ENCODE peak calls at places on chromosomes 6 and 20, in four cellular contexts. A is ovary; F is aorta; I is CD8-positive, alpha-beta memory T cell. Z is an unnamed sample.

GRCh38 chr20:14561733-14562132 is 224.3 kb upstream of the FLRT3 start:
- DNase-seq in A (no peak), F (no peak), I (no peak), Z (no peak)

GRCh38 chr6:41037107-41037900 is 1.7 kb downstream of the UNC5CL start:
- DNase-seq in A (no peak), F (no peak), I (no peak), Z (no peak)

GRCh38 chr6:20811112-20811746 is 277.0 kb downstream of the CDKAL1 start:
- DNase-seq in A (no peak), F (no peak), I (no peak), Z (no peak)

GRCh38 chr6:98092326-98092725 is 742.0 kb upstream of the POU3F2 start:
- DNase-seq in A (no peak), F (no peak), I (no peak), Z (no peak)

GRCh38 chr6:40444811-40445210 is 142.4 kb downstream of the LRFN2 start:
- DNase-seq in A (no peak), F (no peak), I (no peak), Z (no peak)

GRCh38 chr20:50195524-50196120 is 5.0 kb downstream of the CEBPB start:
- DNase-seq in A (no peak), F (no peak), I (no peak), Z (no peak)

GRCh38 chr6:37884548-37884947 is 65.0 kb downstream of the ZFAND3 start:
- DNase-seq in A (no peak), F (no peak), I (no peak), Z (no peak)

GRCh38 chr20:59032713-59033059 is 551 bp upstream of the ATP5F1E start:
- DNase-seq in A (no peak), F (no peak), I (no peak), Z (no peak)

GRCh38 chr6:66814156-66814555 is 1107.1 kb upstream of the EYS start:
- DNase-seq in A (no peak), F (no peak), I (no peak), Z (no peak)

GRCh38 chr6:34466242-34467185 is 638 bp downstream of the PACSIN1 start:
- DNase-seq in A (no peak), F (no peak), I (no peak), Z (peak; percentile 70)

GRCh38 chr6:3139090-3139903 is 18.0 kb downstream of the TUBB2A start:
- DNase-seq in A (no peak), F (peak; percentile 84), I (no peak), Z (no peak)

GRCh38 chr6:161101517-161101916 is 109.9 kb downstream of the MAP3K4 start:
- DNase-seq in A (no peak), F (no peak), I (no peak), Z (no peak)

GRCh38 chr6:148497256-148497655 is 154.6 kb downstream of the SASH1 start:
- DNase-seq in A (no peak), F (peak; percentile 65), I (no peak), Z (no peak)

GRCh38 chr6:3377536-3378397 is 79.1 kb downstream of the SLC22A23 start:
- DNase-seq in A (no peak), F (no peak), I (no peak), Z (no peak)

GRCh38 chr20:31836853-31837608 is 8.4 kb downstream of the FOXS1 start:
- DNase-seq in A (no peak), F (no peak), I (no peak), Z (no peak)

GRCh38 chr6:24924956-24925355 is 10.8 kb downstream of the RIPOR2 start:
- DNase-seq in A (no peak), F (no peak), I (no peak), Z (no peak)

GRCh38 chr6:29489286-29489685 is 1.5 kb upstream of the MAS1L start:
- DNase-seq in A (no peak), F (no peak), I (no peak), Z (no peak)

GRCh38 chr6:137475103-137475502 is 19.1 kb downstream of the OLIG3 start:
- DNase-seq in A (no peak), F (no peak), I (no peak), Z (no peak)

GRCh38 chr20:9467995-9468394 is 46.4 kb upstream of the LAMP5 start:
- DNase-seq in A (no peak), F (no peak), I (no peak), Z (no peak)

GRCh38 chr6:26032387-26033131 is 54.7 kb upstream of the HFE start:
- DNase-seq in A (no peak), F (peak; percentile 59), I (no peak), Z (no peak)

GRCh38 chr20:21377701-21378100 is 19.6 kb downstream of the NKX2-4 start:
- DNase-seq in A (no peak), F (no peak), I (no peak), Z (no peak)

GRCh38 chr20:45179166-45179565 is 4.5 kb downstream of the PI3 start:
- DNase-seq in A (no peak), F (no peak), I (no peak), Z (no peak)

GRCh38 chr20:35558981-35559693 is 17.3 kb downstream of the ERGIC3 start:
- DNase-seq in A (no peak), F (peak; percentile 27), I (no peak), Z (no peak)

GRCh38 chr6:106981901-106982300 is 7.4 kb upstream of the CD24 start:
- DNase-seq in A (no peak), F (no peak), I (no peak), Z (no peak)

GRCh38 chr6:29907637-29908340 is 34.5 kb upstream of the HLA-A start:
- DNase-seq in A (no peak), F (no peak), I (no peak), Z (no peak)

GRCh38 chr6:16168858-16169257 is 40.0 kb downstream of the MYLIP start:
- DNase-seq in A (no peak), F (no peak), I (no peak), Z (no peak)

GRCh38 chr6:16950825-16951495 is 150.9 kb upstream of the STMND1 start:
- DNase-seq in A (no peak), F (no peak), I (no peak), Z (no peak)

GRCh38 chr6:5214570-5215052 is 46.1 kb downstream of the LYRM4 start:
- DNase-seq in A (no peak), F (peak; percentile 60), I (no peak), Z (no peak)

GRCh38 chr20:25048519-25048952 is 9.4 kb downstream of the ACSS1 start:
- DNase-seq in A (peak; percentile 12), F (peak; percentile 42), I (no peak), Z (peak; percentile 61)

GRCh38 chr20:25046181-25046641 is 11.7 kb downstream of the ACSS1 start:
- DNase-seq in A (peak; percentile 16), F (peak; percentile 54), I (no peak), Z (peak; percentile 76)

GRCh38 chr20:25045343-25045712 is 12.6 kb downstream of the ACSS1 start:
- DNase-seq in A (peak; percentile 6), F (peak; percentile 40), I (no peak), Z (peak; percentile 74)

GRCh38 chr20:25047766-25048165 is 10.2 kb downstream of the ACSS1 start:
- DNase-seq in A (peak; percentile 20), F (peak; percentile 24), I (no peak), Z (peak; percentile 72)

GRCh38 chr20:25046736-25047666 is 10.9 kb downstream of the ACSS1 start:
- DNase-seq in A (peak; percentile 16), F (peak; percentile 23), I (no peak), Z (peak; percentile 71)
- H3K4me1 ChIP-seq in A (peaks cover 27% of the 10 kb centered on the region), F (peaks cover 3% of the 10 kb centered on the region), I (peaks cover 16% of the 10 kb centered on the region), Z (peaks cover 53% of the 10 kb centered on the region)

GRCh38 chr20:17614176-17614811 is 44.4 kb downstream of the DSTN start:
- DNase-seq in A (peak; percentile 84), F (peak; percentile 88), I (no peak), Z (peak; percentile 77)
- H3K4me1 ChIP-seq in A (peaks cover 17% of the 10 kb centered on the region), F (no peaks in the 10 kb centered on the region), I (peaks cover 36% of the 10 kb centered on the region), Z (peaks cover 60% of the 10 kb centered on the region)

GRCh38 chr6:52591832-52592231 is 15.0 kb upstream of the TRAM2 start:
- DNase-seq in A (no peak), F (no peak), I (no peak), Z (no peak)
- H3K4me1 ChIP-seq in A (peaks cover 6% of the 10 kb centered on the region), F (no peaks in the 10 kb centered on the region), I (no peaks in the 10 kb centered on the region), Z (peaks cover 34% of the 10 kb centered on the region)

DNA sequence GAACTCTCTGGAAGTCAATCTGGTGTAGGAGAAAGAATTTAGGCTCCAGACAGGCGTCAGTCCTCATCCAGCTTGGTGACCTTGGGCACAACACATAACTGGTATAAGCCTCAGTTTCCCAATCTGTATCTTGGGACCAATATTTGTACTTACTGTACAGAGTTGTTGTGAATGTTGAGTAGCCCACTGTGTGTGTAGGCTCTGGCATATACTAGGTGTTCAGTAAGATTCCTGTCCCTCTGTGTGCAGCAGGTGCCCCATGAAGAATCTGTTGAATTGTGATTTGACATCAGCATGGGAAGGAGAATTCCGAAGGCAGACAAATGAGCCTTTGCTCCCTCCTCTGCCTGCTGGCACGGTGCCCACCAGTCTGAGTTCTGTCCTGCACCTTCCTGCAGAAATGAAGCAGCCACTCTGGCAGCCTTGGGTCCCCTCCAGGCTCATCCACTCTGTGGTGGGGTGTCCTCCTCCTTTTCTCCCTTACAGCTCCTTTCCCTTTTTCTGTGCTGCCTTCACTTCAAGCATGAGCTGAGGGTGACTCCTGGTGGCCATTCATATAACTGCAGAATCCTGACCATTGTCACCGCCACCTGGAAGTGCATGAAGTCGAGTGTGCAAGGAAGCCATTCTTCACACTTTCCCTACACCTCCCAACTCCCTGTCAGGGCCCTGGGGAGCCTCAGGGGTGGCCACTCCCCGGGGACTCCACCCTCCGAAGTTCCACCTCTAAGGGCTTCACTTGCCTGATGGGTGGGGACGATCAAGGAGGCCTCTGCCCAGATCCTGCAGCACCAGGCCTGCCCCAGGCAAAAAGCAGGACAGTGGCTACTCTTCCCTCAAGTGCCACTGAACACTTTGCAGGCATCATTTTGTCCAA is 48.2 kb downstream of the MRPL14 start:
- DNase-seq in A (peak; percentile 74), F (peak; percentile 73), I (peak; percentile 44), Z (peak; percentile 79)
- H3K4me1 ChIP-seq in A (peaks cover 5% of the 10 kb centered on the region), F (no peaks in the 10 kb centered on the region), I (peaks cover 8% of the 10 kb centered on the region), Z (peaks cover 21% of the 10 kb centered on the region)

GRCh38 chr20:34015401-34016335 is 22.0 kb downstream of the RALY start:
- DNase-seq in A (no peak), F (no peak), I (no peak), Z (no peak)
- H3K4me1 ChIP-seq in A (peaks cover 12% of the 10 kb centered on the region), F (peaks cover 26% of the 10 kb centered on the region), I (peaks cover 84% of the 10 kb centered on the region), Z (peaks cover 73% of the 10 kb centered on the region)

Z was measured in spleen.